ENCODE peak calls at places on chromosome 16, in ten cellular contexts. One of them, this sample, is unnamed.

GRCh38 chr16:53130193-53131049 is 75.6 kb downstream of the CHD9 start:
- DNase-seq in pancreas: peak; percentile 98
- DNase-seq in HL-60: peak; percentile 95
- DNase-seq in lower leg skin: peak; percentile 99
- DNase-seq in left lung: peak; percentile 99
- DNase-seq in ovary: peak; percentile 95
- DNase-seq in glutamatergic neuron: peak; percentile 97
- DNase-seq in SK-N-SH: peak; percentile 99
- DNase-seq in activated B cell treated with CpG ODN at 0.5 μM for 24 hours: peak; percentile 97
- DNase-seq in GM13977: peak; percentile 99
- DNase-seq in this sample: peak; percentile 94

GRCh38 chr16:57944961-57945739 is 25.8 kb downstream of the CNGB1 start:
- DNase-seq in pancreas: no peak
- DNase-seq in HL-60: no peak
- DNase-seq in lower leg skin: no peak
- DNase-seq in left lung: no peak
- DNase-seq in ovary: no peak
- DNase-seq in glutamatergic neuron: no peak
- DNase-seq in SK-N-SH: no peak
- DNase-seq in activated B cell treated with CpG ODN at 0.5 μM for 24 hours: no peak
- DNase-seq in GM13977: no peak
- DNase-seq in this sample: no peak

GRCh38 chr16:12461201-12461600 is 342.5 kb downstream of the CPPED1 start:
- DNase-seq in pancreas: no peak
- DNase-seq in HL-60: no peak
- DNase-seq in lower leg skin: no peak
- DNase-seq in left lung: no peak
- DNase-seq in ovary: no peak
- DNase-seq in glutamatergic neuron: no peak
- DNase-seq in SK-N-SH: no peak
- DNase-seq in activated B cell treated with CpG ODN at 0.5 μM for 24 hours: no peak
- DNase-seq in GM13977: no peak
- DNase-seq in this sample: no peak

GRCh38 chr16:70685938-70686375 is at the start of gene MTSS2:
- DNase-seq in pancreas: peak; percentile 82
- DNase-seq in HL-60: peak; percentile 67
- DNase-seq in lower leg skin: peak; percentile 96
- DNase-seq in left lung: peak; percentile 90
- DNase-seq in ovary: peak; percentile 94
- DNase-seq in glutamatergic neuron: peak; percentile 84
- DNase-seq in SK-N-SH: peak; percentile 97
- DNase-seq in activated B cell treated with CpG ODN at 0.5 μM for 24 hours: no peak
- DNase-seq in GM13977: peak; percentile 72
- DNase-seq in this sample: no peak

GRCh38 chr16:71746442-71747046 is 22.0 kb upstream of the PHLPP2 start:
- DNase-seq in pancreas: no peak
- DNase-seq in HL-60: peak; percentile 16
- DNase-seq in lower leg skin: no peak
- DNase-seq in left lung: no peak
- DNase-seq in ovary: no peak
- DNase-seq in glutamatergic neuron: no peak
- DNase-seq in SK-N-SH: peak; percentile 57
- DNase-seq in activated B cell treated with CpG ODN at 0.5 μM for 24 hours: no peak
- DNase-seq in GM13977: peak; percentile 55
- DNase-seq in this sample: no peak

GRCh38 chr16:85704900-85705846 is 16.4 kb upstream of the GINS2 start:
- DNase-seq in pancreas: no peak
- DNase-seq in HL-60: no peak
- DNase-seq in lower leg skin: no peak
- DNase-seq in left lung: no peak
- DNase-seq in ovary: no peak
- DNase-seq in glutamatergic neuron: no peak
- DNase-seq in SK-N-SH: no peak
- DNase-seq in activated B cell treated with CpG ODN at 0.5 μM for 24 hours: no peak
- DNase-seq in GM13977: no peak
- DNase-seq in this sample: no peak

GRCh38 chr16:65077181-65077580 is 44.7 kb downstream of the CDH11 start:
- DNase-seq in pancreas: no peak
- DNase-seq in HL-60: no peak
- DNase-seq in lower leg skin: no peak
- DNase-seq in left lung: no peak
- DNase-seq in ovary: no peak
- DNase-seq in glutamatergic neuron: no peak
- DNase-seq in SK-N-SH: no peak
- DNase-seq in activated B cell treated with CpG ODN at 0.5 μM for 24 hours: no peak
- DNase-seq in GM13977: no peak
- DNase-seq in this sample: no peak

GRCh38 chr16:69721441-69721957 is 4.9 kb downstream of the NQO1 start:
- DNase-seq in pancreas: no peak
- DNase-seq in HL-60: no peak
- DNase-seq in lower leg skin: peak; percentile 71
- DNase-seq in left lung: no peak
- DNase-seq in ovary: no peak
- DNase-seq in glutamatergic neuron: no peak
- DNase-seq in SK-N-SH: no peak
- DNase-seq in activated B cell treated with CpG ODN at 0.5 μM for 24 hours: no peak
- DNase-seq in GM13977: no peak
- DNase-seq in this sample: no peak

GRCh38 chr16:67170168-67170947 is at the start of gene NOL3:
- DNase-seq in pancreas: peak; percentile 87
- DNase-seq in HL-60: no peak
- DNase-seq in lower leg skin: peak; percentile 96
- DNase-seq in left lung: peak; percentile 95
- DNase-seq in ovary: peak; percentile 90
- DNase-seq in glutamatergic neuron: peak; percentile 70
- DNase-seq in SK-N-SH: peak; percentile 93
- DNase-seq in activated B cell treated with CpG ODN at 0.5 μM for 24 hours: no peak
- DNase-seq in GM13977: peak; percentile 86
- DNase-seq in this sample: peak; percentile 74

GRCh38 chr16:25493136-25493811 is 198.5 kb upstream of the HS3ST4 start:
- DNase-seq in pancreas: no peak
- DNase-seq in HL-60: no peak
- DNase-seq in lower leg skin: no peak
- DNase-seq in left lung: no peak
- DNase-seq in ovary: no peak
- DNase-seq in glutamatergic neuron: no peak
- DNase-seq in SK-N-SH: no peak
- DNase-seq in activated B cell treated with CpG ODN at 0.5 μM for 24 hours: no peak
- DNase-seq in GM13977: no peak
- DNase-seq in this sample: no peak

GRCh38 chr16:30621765-30622164 is 11.6 kb upstream of the ZNF689 start:
- DNase-seq in pancreas: no peak
- DNase-seq in HL-60: no peak
- DNase-seq in lower leg skin: no peak
- DNase-seq in left lung: no peak
- DNase-seq in ovary: no peak
- DNase-seq in glutamatergic neuron: no peak
- DNase-seq in SK-N-SH: no peak
- DNase-seq in activated B cell treated with CpG ODN at 0.5 μM for 24 hours: no peak
- DNase-seq in GM13977: no peak
- DNase-seq in this sample: no peak

GRCh38 chr16:78072275-78072674 is 27.2 kb upstream of the WWOX start:
- DNase-seq in pancreas: no peak
- DNase-seq in HL-60: no peak
- DNase-seq in lower leg skin: no peak
- DNase-seq in left lung: no peak
- DNase-seq in ovary: no peak
- DNase-seq in glutamatergic neuron: no peak
- DNase-seq in SK-N-SH: no peak
- DNase-seq in activated B cell treated with CpG ODN at 0.5 μM for 24 hours: no peak
- DNase-seq in GM13977: no peak
- DNase-seq in this sample: no peak

GRCh38 chr16:10641555-10641952 is 53.2 kb downstream of the TEKT5 start:
- DNase-seq in pancreas: no peak
- DNase-seq in HL-60: no peak
- DNase-seq in lower leg skin: no peak
- DNase-seq in left lung: no peak
- DNase-seq in ovary: no peak
- DNase-seq in glutamatergic neuron: no peak
- DNase-seq in SK-N-SH: no peak
- DNase-seq in activated B cell treated with CpG ODN at 0.5 μM for 24 hours: no peak
- DNase-seq in GM13977: no peak
- DNase-seq in this sample: no peak

GRCh38 chr16:82384897-82385296 is 214.9 kb upstream of the MPHOSPH6 start:
- DNase-seq in pancreas: no peak
- DNase-seq in HL-60: no peak
- DNase-seq in lower leg skin: no peak
- DNase-seq in left lung: no peak
- DNase-seq in ovary: no peak
- DNase-seq in glutamatergic neuron: no peak
- DNase-seq in SK-N-SH: peak; percentile 57
- DNase-seq in activated B cell treated with CpG ODN at 0.5 μM for 24 hours: no peak
- DNase-seq in GM13977: no peak
- DNase-seq in this sample: no peak

GRCh38 chr16:86575754-86576557 is 2.4 kb upstream of the FOXL1 start:
- DNase-seq in pancreas: peak; percentile 65
- DNase-seq in HL-60: no peak
- DNase-seq in lower leg skin: peak; percentile 89
- DNase-seq in left lung: peak; percentile 84
- DNase-seq in ovary: no peak
- DNase-seq in glutamatergic neuron: peak; percentile 83
- DNase-seq in SK-N-SH: peak; percentile 67
- DNase-seq in activated B cell treated with CpG ODN at 0.5 μM for 24 hours: no peak
- DNase-seq in GM13977: peak; percentile 76
- DNase-seq in this sample: no peak

GRCh38 chr16:1788708-1789100 is 4.8 kb downstream of the IGFALS start:
- DNase-seq in pancreas: no peak
- DNase-seq in HL-60: no peak
- DNase-seq in lower leg skin: no peak
- DNase-seq in left lung: peak; percentile 65
- DNase-seq in ovary: peak; percentile 20
- DNase-seq in glutamatergic neuron: peak; percentile 15
- DNase-seq in SK-N-SH: no peak
- DNase-seq in activated B cell treated with CpG ODN at 0.5 μM for 24 hours: no peak
- DNase-seq in GM13977: no peak
- DNase-seq in this sample: peak; percentile 44

GRCh38 chr16:83725313-83725712 is 82.5 kb upstream of the HSBP1 start:
- DNase-seq in pancreas: no peak
- DNase-seq in HL-60: no peak
- DNase-seq in lower leg skin: no peak
- DNase-seq in left lung: no peak
- DNase-seq in ovary: no peak
- DNase-seq in glutamatergic neuron: no peak
- DNase-seq in SK-N-SH: no peak
- DNase-seq in activated B cell treated with CpG ODN at 0.5 μM for 24 hours: no peak
- DNase-seq in GM13977: no peak
- DNase-seq in this sample: no peak

GRCh38 chr16:2854700-2855309 is 3.2 kb downstream of the PRSS22 start:
- DNase-seq in pancreas: no peak
- DNase-seq in HL-60: peak; percentile 34
- DNase-seq in lower leg skin: no peak
- DNase-seq in left lung: no peak
- DNase-seq in ovary: no peak
- DNase-seq in glutamatergic neuron: no peak
- DNase-seq in SK-N-SH: peak; percentile 46
- DNase-seq in activated B cell treated with CpG ODN at 0.5 μM for 24 hours: no peak
- DNase-seq in GM13977: peak; percentile 41
- DNase-seq in this sample: no peak
- TF ChIP-seq CTCF in pancreas: peak; percentile 33
- TF ChIP-seq CTCF in HL-60: peak; percentile 51
- TF ChIP-seq CTCF in lower leg skin: no peak
- TF ChIP-seq CTCF in left lung: no peak
- TF ChIP-seq CTCF in ovary: no peak
- TF ChIP-seq CTCF in glutamatergic neuron: peak; percentile 85
- TF ChIP-seq CTCF in SK-N-SH: peak; percentile 58
- TF ChIP-seq CTCF in activated B cell treated with CpG ODN at 0.5 μM for 24 hours: no peak
- TF ChIP-seq CTCF in GM13977: peak; percentile 36
- TF ChIP-seq CTCF in this sample: peak; percentile 18

DNA sequence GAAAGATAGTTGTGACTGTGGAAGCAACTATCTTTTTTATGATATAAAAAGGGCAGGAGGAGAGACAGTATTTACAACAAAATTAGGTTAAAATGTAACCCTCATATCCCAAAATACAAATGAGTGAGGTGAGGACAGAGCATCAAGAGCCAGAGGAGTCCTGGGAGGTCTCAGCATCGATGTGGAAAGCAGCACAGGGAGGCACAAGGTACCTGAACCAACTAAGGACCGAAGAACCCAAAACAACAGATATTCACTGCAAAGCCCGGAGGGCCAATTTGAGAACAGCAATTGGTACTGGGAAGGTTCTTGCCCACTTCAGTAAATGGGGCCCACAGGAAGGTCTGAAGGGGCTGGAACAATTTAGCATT is 37.6 kb downstream of the CMC2 start:
- DNase-seq in pancreas: no peak
- DNase-seq in HL-60: no peak
- DNase-seq in lower leg skin: no peak
- DNase-seq in left lung: no peak
- DNase-seq in ovary: no peak
- DNase-seq in glutamatergic neuron: no peak
- DNase-seq in SK-N-SH: no peak
- DNase-seq in activated B cell treated with CpG ODN at 0.5 μM for 24 hours: no peak
- DNase-seq in GM13977: no peak
- DNase-seq in this sample: no peak
- TF ChIP-seq CTCF in pancreas: no peak
- TF ChIP-seq CTCF in HL-60: no peak
- TF ChIP-seq CTCF in lower leg skin: no peak
- TF ChIP-seq CTCF in left lung: no peak
- TF ChIP-seq CTCF in ovary: no peak
- TF ChIP-seq CTCF in glutamatergic neuron: no peak
- TF ChIP-seq CTCF in SK-N-SH: no peak
- TF ChIP-seq CTCF in activated B cell treated with CpG ODN at 0.5 μM for 24 hours: no peak
- TF ChIP-seq CTCF in GM13977: no peak
- TF ChIP-seq CTCF in this sample: no peak

GRCh38 chr16:72999541-73000019 is 48.3 kb downstream of the ZFHX3 start:
- DNase-seq in pancreas: no peak
- DNase-seq in HL-60: no peak
- DNase-seq in lower leg skin: no peak
- DNase-seq in left lung: no peak
- DNase-seq in ovary: no peak
- DNase-seq in glutamatergic neuron: no peak
- DNase-seq in SK-N-SH: no peak
- DNase-seq in activated B cell treated with CpG ODN at 0.5 μM for 24 hours: no peak
- DNase-seq in GM13977: no peak
- DNase-seq in this sample: no peak
- TF ChIP-seq CTCF in pancreas: no peak
- TF ChIP-seq CTCF in HL-60: no peak
- TF ChIP-seq CTCF in lower leg skin: no peak
- TF ChIP-seq CTCF in left lung: no peak
- TF ChIP-seq CTCF in ovary: no peak
- TF ChIP-seq CTCF in glutamatergic neuron: no peak
- TF ChIP-seq CTCF in SK-N-SH: no peak
- TF ChIP-seq CTCF in activated B cell treated with CpG ODN at 0.5 μM for 24 hours: no peak
- TF ChIP-seq CTCF in GM13977: no peak
- TF ChIP-seq CTCF in this sample: no peak

DNA sequence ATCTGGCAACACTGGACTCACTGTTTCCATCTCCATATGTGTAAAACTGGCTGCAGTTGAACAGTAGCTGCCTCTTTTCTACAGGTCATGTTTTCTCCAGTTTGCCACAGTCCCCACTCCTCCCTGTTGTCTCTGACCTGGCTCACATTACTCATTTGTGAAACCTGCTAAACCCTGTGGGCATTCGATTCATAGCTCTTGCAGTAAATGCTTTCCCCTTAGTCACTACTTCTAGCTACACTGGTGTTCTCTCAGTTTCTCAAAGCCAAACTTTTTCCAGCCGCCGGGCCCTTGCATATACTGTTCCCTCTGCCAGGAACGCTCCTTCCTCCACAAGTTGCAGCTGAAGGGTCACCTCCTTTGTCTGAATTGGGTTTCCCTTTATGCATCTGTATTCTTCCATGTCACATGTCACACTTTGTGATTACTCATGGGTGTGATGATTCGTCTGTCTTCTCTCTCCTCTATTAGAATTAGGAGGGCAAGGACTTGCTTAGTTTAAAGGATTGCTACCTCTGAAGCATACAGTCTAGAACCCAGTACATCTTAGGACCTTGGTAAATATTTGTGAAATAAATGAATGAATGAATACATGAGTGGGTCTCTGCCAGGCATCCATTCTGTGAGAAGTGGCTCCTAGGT is 15.0 kb upstream of the MT4 start:
- DNase-seq in pancreas: no peak
- DNase-seq in HL-60: no peak
- DNase-seq in lower leg skin: no peak
- DNase-seq in left lung: no peak
- DNase-seq in ovary: no peak
- DNase-seq in glutamatergic neuron: no peak
- DNase-seq in SK-N-SH: no peak
- DNase-seq in activated B cell treated with CpG ODN at 0.5 μM for 24 hours: no peak
- DNase-seq in GM13977: no peak
- DNase-seq in this sample: no peak
- TF ChIP-seq CTCF in pancreas: no peak
- TF ChIP-seq CTCF in HL-60: no peak
- TF ChIP-seq CTCF in lower leg skin: no peak
- TF ChIP-seq CTCF in left lung: no peak
- TF ChIP-seq CTCF in ovary: no peak
- TF ChIP-seq CTCF in glutamatergic neuron: no peak
- TF ChIP-seq CTCF in SK-N-SH: no peak
- TF ChIP-seq CTCF in activated B cell treated with CpG ODN at 0.5 μM for 24 hours: no peak
- TF ChIP-seq CTCF in GM13977: no peak
- TF ChIP-seq CTCF in this sample: no peak

This sample was measured in CD14-positive monocyte.